ENCODE peak calls at places on chromosomes 4 and X, in four cellular contexts. Y, H, M and B are unnamed samples.

GRCh38 chrX:9853307-9853706 is 67.1 kb downstream of the SHROOM2 start:
- DNase-seq in Y (no peak), H (no peak), M (no peak), B (no peak)

GRCh38 chr4:152983774-152984411 is 47.8 kb downstream of the FHDC1 start:
- DNase-seq in Y (no peak), H (no peak), M (no peak), B (no peak)

GRCh38 chr4:17544205-17544604 is 29.2 kb downstream of the CLRN2 start:
- DNase-seq in Y (no peak), H (no peak), M (no peak), B (peak; percentile 30)

GRCh38 chr4:38684271-38684670 is 20.3 kb downstream of the KLF3 start:
- DNase-seq in Y (no peak), H (no peak), M (no peak), B (no peak)

GRCh38 chr4:146522098-146522861 is 540 bp upstream of the SLC10A7 start:
- DNase-seq in Y (no peak), H (peak; percentile 91), M (peak; percentile 94), B (peak; percentile 86)

GRCh38 chr4:109131559-109131958 is 170.9 kb downstream of the COL25A1 start:
- DNase-seq in Y (no peak), H (no peak), M (no peak), B (no peak)

GRCh38 chrX:149830192-149830873 is 48.6 kb downstream of the MAGEA9 start:
- DNase-seq in Y (no peak), H (peak; percentile 50), M (no peak), B (peak; percentile 32)

GRCh38 chr4:16859031-16859430 is 39.4 kb downstream of the LDB2 start:
- DNase-seq in Y (no peak), H (no peak), M (no peak), B (no peak)

GRCh38 chrX:38627683-38628082 is 66.3 kb downstream of the TSPAN7 start:
- DNase-seq in Y (no peak), H (no peak), M (no peak), B (no peak)

GRCh38 chr4:109588176-109588575 is 28.1 kb downstream of the MCUB start:
- DNase-seq in Y (no peak), H (no peak), M (no peak), B (no peak)

GRCh38 chrX:118521435-118521834 is 25.8 kb downstream of the DOCK11 start:
- DNase-seq in Y (peak; percentile 56), H (no peak), M (no peak), B (no peak)

GRCh38 chr4:178090640-178091411 is 648.6 kb upstream of the AGA start:
- DNase-seq in Y (no peak), H (no peak), M (no peak), B (no peak)

GRCh38 chr4:77193511-77194236 is 36.7 kb downstream of the CCNG2 start:
- DNase-seq in Y (no peak), H (peak; percentile 18), M (peak; percentile 34), B (no peak)

GRCh38 chr4:81965911-81966310 is 407.9 kb downstream of the HNRNPD start:
- DNase-seq in Y (no peak), H (no peak), M (no peak), B (no peak)

GRCh38 chr4:24226667-24227066 is 336.8 kb upstream of the PPARGC1A start:
- DNase-seq in Y (no peak), H (no peak), M (no peak), B (no peak)

GRCh38 chr4:40550900-40551546 is 78.6 kb downstream of the RBM47 start:
- DNase-seq in Y (no peak), H (no peak), M (no peak), B (no peak)

GRCh38 chr4:86302242-86302641 is 57.6 kb downstream of the MAPK10 start:
- DNase-seq in Y (no peak), H (peak; percentile 53), M (peak; percentile 44), B (no peak)

GRCh38 chrX:42732506-42732905 is 45.5 kb downstream of the PPP1R2C start:
- DNase-seq in Y (no peak), H (no peak), M (no peak), B (no peak)

GRCh38 chr4:134126161-134126560 is 75.4 kb downstream of the PABPC4L start:
- DNase-seq in Y (no peak), H (no peak), M (no peak), B (no peak)

GRCh38 chrX:75623535-75623934 is 100.7 kb upstream of the ZDHHC15 start:
- DNase-seq in Y (no peak), H (no peak), M (no peak), B (no peak)

GRCh38 chr4:87510747-87511146 is 18.4 kb downstream of the SPARCL1 start:
- DNase-seq in Y (no peak), H (no peak), M (no peak), B (no peak)

GRCh38 chrX:154529206-154529612 is 13.2 kb upstream of the FAM3A start:
- DNase-seq in Y (no peak), H (no peak), M (no peak), B (no peak)

GRCh38 chrX:87391742-87392141 is 125.9 kb upstream of the KLHL4 start:
- DNase-seq in Y (no peak), H (no peak), M (no peak), B (no peak)

GRCh38 chr4:48504352-48504751 is 14.3 kb downstream of the ZAR1 start:
- DNase-seq in Y (no peak), H (no peak), M (no peak), B (no peak)

DNA sequence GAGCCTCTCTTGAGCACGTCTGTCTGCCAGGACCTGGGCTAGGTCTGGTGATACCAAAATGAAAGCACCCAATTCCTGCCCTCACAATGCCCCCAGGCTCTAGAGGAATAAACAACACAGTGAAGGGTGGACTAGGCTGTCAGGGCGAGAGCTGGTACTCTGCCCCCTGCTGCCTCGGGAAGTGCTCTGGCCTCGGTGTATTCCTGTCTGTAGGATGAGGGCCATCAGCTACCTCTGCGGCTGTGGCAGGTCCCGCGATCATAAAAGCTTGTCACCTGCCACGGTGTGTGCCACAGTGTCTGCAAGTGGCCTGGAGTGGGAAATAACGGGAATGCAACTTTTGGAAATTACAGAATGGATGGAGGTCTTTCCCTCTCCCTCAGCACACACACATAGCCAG is 159.3 kb upstream of the PSAPL1 start:
- DNase-seq in Y (no peak), H (no peak), M (no peak), B (no peak)
- TF ChIP-seq CTCF in Y (no peak), H (no peak), M (no peak), B (no peak)

GRCh38 chrX:133741303-133741702 is 244.1 kb downstream of the GPC3 start:
- DNase-seq in Y (no peak), H (no peak), M (no peak), B (no peak)

GRCh38 chrX:133742602-133743305 is 242.6 kb downstream of the GPC3 start:
- DNase-seq in Y (no peak), H (no peak), M (no peak), B (no peak)

GRCh38 chrX:133749370-133749769 is 236.0 kb downstream of the GPC3 start:
- DNase-seq in Y (no peak), H (no peak), M (no peak), B (no peak)

GRCh38 chrX:133746593-133746992 is 238.8 kb downstream of the GPC3 start:
- DNase-seq in Y (no peak), H (no peak), M (no peak), B (no peak)

GRCh38 chrX:133745361-133745760 is 240.0 kb downstream of the GPC3 start:
- DNase-seq in Y (no peak), H (no peak), M (no peak), B (no peak)
- TF ChIP-seq CTCF in Y (no peak), H (no peak), M (no peak), B (no peak)

GRCh38 chrX:67779099-67779498 is 235.3 kb downstream of the AR start:
- DNase-seq in Y (no peak), H (no peak), M (no peak), B (no peak)
- TF ChIP-seq CTCF in Y (no peak), H (no peak), M (no peak), B (no peak)

GRCh38 chrX:70979136-70979762 is 48.4 kb upstream of the SLC7A3 start:
- DNase-seq in Y (no peak), H (no peak), M (no peak), B (no peak)
- TF ChIP-seq CTCF in Y (peak; percentile 56), H (peak; percentile 9), M (peak; percentile 38), B (no peak)

GRCh38 chr4:1813231-1813630 is 20.1 kb downstream of the FGFR3 start:
- DNase-seq in Y (no peak), H (no peak), M (no peak), B (no peak)

GRCh38 chr4:1814453-1814852 is 21.4 kb downstream of the FGFR3 start:
- DNase-seq in Y (no peak), H (no peak), M (no peak), B (no peak)

GRCh38 chr4:1812720-1813119 is 19.6 kb downstream of the FGFR3 start:
- DNase-seq in Y (no peak), H (no peak), M (no peak), B (no peak)

GRCh38 chr4:1815096-1815996 is 22.3 kb downstream of the FGFR3 start:
- DNase-seq in Y (no peak), H (no peak), M (no peak), B (no peak)

GRCh38 chr4:1813915-1814314 is 20.8 kb downstream of the FGFR3 start:
- DNase-seq in Y (no peak), H (no peak), M (no peak), B (no peak)
- TF ChIP-seq CTCF in Y (peak; percentile 16), H (no peak), M (no peak), B (no peak)

GRCh38 chr4:88702780-88703179 is 5.2 kb upstream of the NAP1L5 start:
- DNase-seq in Y (no peak), H (no peak), M (no peak), B (no peak)

GRCh38 chr4:88705805-88706518 is 8.3 kb upstream of the NAP1L5 start:
- DNase-seq in Y (no peak), H (no peak), M (no peak), B (no peak)

GRCh38 chr4:88709989-88710388 is 12.4 kb upstream of the NAP1L5 start:
- DNase-seq in Y (no peak), H (no peak), M (no peak), B (no peak)

GRCh38 chr4:88705223-88705622 is 7.6 kb upstream of the NAP1L5 start:
- DNase-seq in Y (no peak), H (no peak), M (no peak), B (no peak)

GRCh38 chr4:88706574-88706973 is 8.9 kb upstream of the NAP1L5 start:
- DNase-seq in Y (no peak), H (peak; percentile 6), M (no peak), B (no peak)
- TF ChIP-seq CTCF in Y (peak; percentile 68), H (peak; percentile 42), M (peak; percentile 77), B (peak; percentile 48)

GRCh38 chrX:51332188-51332942 is at the start of gene NUDT10:
- DNase-seq in Y (no peak), H (peak; percentile 86), M (peak; percentile 17), B (peak; percentile 86)

GRCh38 chrX:51334276-51334675 is 1.7 kb downstream of the NUDT10 start:
- DNase-seq in Y (no peak), H (no peak), M (no peak), B (no peak)

GRCh38 chrX:51336584-51336983 is 4.0 kb downstream of the NUDT10 start:
- DNase-seq in Y (no peak), H (peak; percentile 5), M (peak; percentile 7), B (no peak)
- TF ChIP-seq CTCF in Y (peak; percentile 59), H (peak; percentile 50), M (peak; percentile 54), B (peak; percentile 26)